ENCODE peak calls at places on chromosomes 12 and 14, in four cellular contexts. One of them, this sample, is unnamed.
A peak's percentile ranks its signal among the peaks of the same experiment; 100 is the strongest.

GRCh38 chr14:53462931-53463778 is 310.0 kb upstream of the DDHD1 start:
- DNase-seq in AG09309: no peak
- DNase-seq in PC-9: no peak
- DNase-seq in AG04450: no peak
- DNase-seq in this sample: peak; percentile 7

GRCh38 chr14:91374897-91375747 is 42.5 kb downstream of the CCDC88C start:
- DNase-seq in AG09309: no peak
- DNase-seq in PC-9: no peak
- DNase-seq in AG04450: no peak
- DNase-seq in this sample: no peak

GRCh38 chr14:28820677-28821076 is 54.1 kb downstream of the FOXG1 start:
- DNase-seq in AG09309: no peak
- DNase-seq in PC-9: no peak
- DNase-seq in AG04450: no peak
- DNase-seq in this sample: no peak

GRCh38 chr12:49872381-49872780 is 29.5 kb upstream of the BCDIN3D start:
- DNase-seq in AG09309: no peak
- DNase-seq in PC-9: no peak
- DNase-seq in AG04450: no peak
- DNase-seq in this sample: no peak

GRCh38 chr14:74179775-74180354 is 59.4 kb upstream of the VSX2 start:
- DNase-seq in AG09309: no peak
- DNase-seq in PC-9: no peak
- DNase-seq in AG04450: no peak
- DNase-seq in this sample: no peak

GRCh38 chr12:53123578-53124351 is 20.5 kb downstream of the SOAT2 start:
- DNase-seq in AG09309: no peak
- DNase-seq in PC-9: no peak
- DNase-seq in AG04450: no peak
- DNase-seq in this sample: no peak

GRCh38 chr14:68576496-68577244 is 216.2 kb downstream of the ZFP36L1 start:
- DNase-seq in AG09309: no peak
- DNase-seq in PC-9: peak; percentile 99
- DNase-seq in AG04450: no peak
- DNase-seq in this sample: no peak

GRCh38 chr12:93154753-93155475 is 222.8 kb upstream of the NUDT4 start:
- DNase-seq in AG09309: no peak
- DNase-seq in PC-9: peak; percentile 70
- DNase-seq in AG04450: no peak
- DNase-seq in this sample: no peak

GRCh38 chr12:88235183-88235833 is 93.2 kb downstream of the TMTC3 start:
- DNase-seq in AG09309: no peak
- DNase-seq in PC-9: no peak
- DNase-seq in AG04450: no peak
- DNase-seq in this sample: no peak

GRCh38 chr12:118356809-118357326 is 15.8 kb downstream of the TAOK3 start:
- DNase-seq in AG09309: peak; percentile 85
- DNase-seq in PC-9: peak; percentile 85
- DNase-seq in AG04450: peak; percentile 54
- DNase-seq in this sample: no peak
- H3K4me3 ChIP-seq in AG09309: no peak overlapping the region
- H3K4me3 ChIP-seq in PC-9: no peak overlapping the region
- H3K4me3 ChIP-seq in AG04450: no peak overlapping the region
- H3K4me3 ChIP-seq in this sample: no peak overlapping the region

DNA sequence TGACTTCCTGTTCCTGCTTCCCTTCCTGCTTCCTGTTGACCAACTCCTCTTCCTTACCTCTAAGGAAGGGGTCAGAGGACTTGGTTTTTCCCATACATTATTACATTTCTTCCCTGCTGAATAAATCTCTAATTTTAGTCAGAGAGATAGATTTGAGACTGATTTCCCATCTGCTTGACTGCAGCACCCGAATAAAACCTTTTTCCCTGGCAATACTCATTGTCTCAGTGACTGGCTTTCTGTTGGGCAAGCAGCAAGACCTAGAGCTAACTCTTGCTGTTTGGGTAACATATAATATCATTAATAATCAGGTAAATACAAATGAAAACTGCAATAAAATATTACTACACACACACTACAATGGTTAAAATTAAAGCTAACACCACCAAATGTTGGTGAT is 132.2 kb downstream of the FSCB start:
- DNase-seq in AG09309: no peak
- DNase-seq in PC-9: no peak
- DNase-seq in AG04450: no peak
- DNase-seq in this sample: no peak
- H3K4me3 ChIP-seq in AG09309: no peak overlapping the region
- H3K4me3 ChIP-seq in PC-9: no peak overlapping the region
- H3K4me3 ChIP-seq in AG04450: no peak overlapping the region
- H3K4me3 ChIP-seq in this sample: no peak overlapping the region

GRCh38 chr14:26286066-26286791 is 311.6 kb downstream of the NOVA1 start:
- DNase-seq in AG09309: no peak
- DNase-seq in PC-9: no peak
- DNase-seq in AG04450: no peak
- DNase-seq in this sample: no peak
- H3K4me3 ChIP-seq in AG09309: no peak overlapping the region
- H3K4me3 ChIP-seq in PC-9: no peak overlapping the region
- H3K4me3 ChIP-seq in AG04450: no peak overlapping the region
- H3K4me3 ChIP-seq in this sample: no peak overlapping the region

GRCh38 chr14:77642407-77642806 is 26.0 kb upstream of the SPTLC2 start:
- DNase-seq in AG09309: no peak
- DNase-seq in PC-9: peak; percentile 22
- DNase-seq in AG04450: no peak
- DNase-seq in this sample: no peak
- H3K4me3 ChIP-seq in AG09309: no peak overlapping the region
- H3K4me3 ChIP-seq in PC-9: no peak overlapping the region
- H3K4me3 ChIP-seq in AG04450: peak overlapping the region; percentile 44
- H3K4me3 ChIP-seq in this sample: no peak overlapping the region